ENCODE peak calls at places on chromosome 22, in six cellular contexts. Y, S, M, N, K and O are unnamed samples.

GRCh38 chr22:48802576-48802975 is 1025.1 kb downstream of the BRD1 start:
- DNase-seq in Y (no peak), S (no peak), M (no peak), N (no peak), K (no peak), O (no peak)

GRCh38 chr22:37664249-37665101 is 6.0 kb downstream of the PDXP start:
- DNase-seq in Y (no peak), S (no peak), M (no peak), N (no peak), K (no peak), O (no peak)

GRCh38 chr22:23892130-23892529 is 2.1 kb upstream of the MIF start:
- DNase-seq in Y (no peak), S (no peak), M (no peak), N (no peak), K (no peak), O (no peak)

GRCh38 chr22:22988785-22989184 is 81.5 kb upstream of the GNAZ start:
- DNase-seq in Y (no peak), S (no peak), M (no peak), N (no peak), K (no peak), O (no peak)

GRCh38 chr22:26399288-26399687 is 29.8 kb upstream of the ASPHD2 start:
- DNase-seq in Y (no peak), S (no peak), M (no peak), N (no peak), K (peak), O (no peak)

GRCh38 chr22:46351131-46351735 is 15.7 kb downstream of the TRMU start:
- DNase-seq in Y (no peak), S (no peak), M (no peak), N (no peak), K (no peak), O (no peak)

GRCh38 chr22:23533771-23534191 is 46.3 kb downstream of the IGLL1 start:
- DNase-seq in Y (no peak), S (no peak), M (no peak), N (no peak), K (no peak), O (no peak)

GRCh38 chr22:19886605-19887250 is 32.1 kb upstream of the GNB1L start:
- DNase-seq in Y (no peak), S (peak), M (peak), N (no peak), K (peak), O (no peak)

GRCh38 chr22:49712195-49712791 is 115.4 kb downstream of the BRD1 start:
- DNase-seq in Y (no peak), S (no peak), M (no peak), N (peak), K (no peak), O (no peak)

GRCh38 chr22:23520875-23521441 is 59.1 kb downstream of the IGLL1 start:
- DNase-seq in Y (peak), S (no peak), M (peak), N (peak), K (peak), O (peak)

GRCh38 chr22:26563022-26563421 is 26.9 kb downstream of the TPST2 start:
- DNase-seq in Y (no peak), S (no peak), M (no peak), N (no peak), K (no peak), O (no peak)

GRCh38 chr22:37741312-37741795 is 44.5 kb downstream of the TRIOBP start:
- DNase-seq in Y (peak), S (peak), M (peak), N (peak), K (peak), O (peak)

GRCh38 chr22:35634015-35634414 is 14.2 kb upstream of the APOL6 start:
- DNase-seq in Y (no peak), S (no peak), M (no peak), N (peak), K (no peak), O (peak)

GRCh38 chr22:44890416-44891292 is 119.2 kb downstream of the PHF21B start:
- DNase-seq in Y (no peak), S (no peak), M (no peak), N (no peak), K (no peak), O (no peak)

GRCh38 chr22:44698531-44699421 is 3.2 kb upstream of the PRR5 start:
- DNase-seq in Y (no peak), S (peak), M (no peak), N (peak), K (peak), O (no peak)

GRCh38 chr22:21587803-21588611 is 20.5 kb downstream of the UBE2L3 start:
- DNase-seq in Y (no peak), S (no peak), M (no peak), N (no peak), K (peak), O (no peak)

GRCh38 chr22:49686495-49687219 is 141.0 kb downstream of the BRD1 start:
- DNase-seq in Y (no peak), S (no peak), M (no peak), N (no peak), K (no peak), O (no peak)

GRCh38 chr22:36971305-36971704 is 47.9 kb downstream of the TST start:
- DNase-seq in Y (no peak), S (peak), M (no peak), N (no peak), K (no peak), O (no peak)

GRCh38 chr22:33757041-33757440 is 163.2 kb downstream of the LARGE1 start:
- DNase-seq in Y (no peak), S (no peak), M (no peak), N (peak), K (no peak), O (no peak)

GRCh38 chr22:37526376-37526775 is 7.2 kb upstream of the CARD10 start:
- DNase-seq in Y (no peak), S (no peak), M (no peak), N (no peak), K (peak), O (no peak)

GRCh38 chr22:35547993-35548761 is 7.5 kb downstream of the RASD2 start:
- DNase-seq in Y (no peak), S (no peak), M (peak), N (peak), K (no peak), O (no peak)

GRCh38 chr22:37896181-37896592 is 9.9 kb upstream of the MICALL1 start:
- DNase-seq in Y (peak), S (no peak), M (no peak), N (no peak), K (peak), O (no peak)

GRCh38 chr22:49544286-49544685 is 283.4 kb downstream of the BRD1 start:
- DNase-seq in Y (no peak), S (no peak), M (no peak), N (no peak), K (no peak), O (no peak)

GRCh38 chr22:45743687-45744086 is 72.1 kb downstream of the ATXN10 start:
- DNase-seq in Y (peak), S (no peak), M (no peak), N (no peak), K (peak), O (no peak)

GRCh38 chr22:11628651-11629511 is 3899.1 kb upstream of the OR11H1 start:
- DNase-seq in Y (no peak), S (no peak), M (no peak), N (no peak), K (no peak), O (no peak)

GRCh38 chr22:11627436-11627797 is 3900.6 kb upstream of the OR11H1 start:
- DNase-seq in Y (no peak), S (no peak), M (no peak), N (no peak), K (no peak), O (no peak)

GRCh38 chr22:11629661-11630385 is 3898.2 kb upstream of the OR11H1 start:
- DNase-seq in Y (no peak), S (no peak), M (no peak), N (no peak), K (no peak), O (no peak)

GRCh38 chr22:11626422-11626773 is 3901.6 kb upstream of the OR11H1 start:
- DNase-seq in Y (no peak), S (no peak), M (no peak), N (no peak), K (no peak), O (no peak)

DNA sequence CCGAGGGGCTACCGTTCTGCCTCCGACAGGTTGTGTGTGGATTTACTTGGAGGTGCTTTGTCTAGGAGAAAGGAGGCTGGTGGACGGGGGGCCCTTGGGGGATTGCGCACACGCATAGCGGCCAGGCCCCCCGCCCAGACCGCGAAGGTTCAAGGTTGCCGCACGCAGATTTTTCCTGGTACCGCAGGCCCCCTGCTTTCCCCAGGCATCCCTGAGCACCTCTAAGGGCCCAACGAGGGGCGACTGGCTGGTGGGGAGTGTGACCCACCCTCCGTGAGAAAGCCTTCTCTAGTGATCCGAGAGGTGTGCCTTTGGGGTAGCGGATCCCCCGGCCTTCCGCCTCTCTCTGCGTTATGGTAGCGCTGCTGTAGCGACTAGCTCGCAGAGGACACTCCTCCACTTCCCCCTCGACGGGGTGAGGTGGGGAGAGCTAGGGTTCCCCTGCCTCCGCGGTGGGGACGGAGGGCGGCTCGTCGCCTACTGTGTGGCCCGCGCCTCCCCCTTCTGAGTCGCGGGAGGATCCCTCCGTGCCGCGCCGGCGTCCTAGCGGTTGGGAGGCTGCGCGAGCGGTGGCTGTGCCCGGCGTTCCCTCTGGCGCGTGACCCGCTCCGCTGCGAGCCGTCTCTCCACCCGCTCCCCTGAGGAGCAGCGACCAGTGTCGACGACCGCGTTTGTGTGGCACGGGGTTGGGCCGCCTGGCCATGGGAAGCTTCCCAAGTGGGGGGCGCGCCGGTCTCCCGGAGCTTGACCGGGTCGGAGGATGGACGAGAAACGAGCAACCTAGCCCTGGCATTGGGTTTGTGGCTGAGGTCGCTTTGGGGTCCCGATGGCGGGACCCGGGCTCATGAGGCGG is 3900.0 kb upstream of the OR11H1 start:
- DNase-seq in Y (no peak), S (no peak), M (no peak), N (no peak), K (no peak), O (no peak)
- H3K4me3 ChIP-seq in Y (no peak), S (no peak), M (no peak), N (no peak), K (no peak), O (no peak)

DNA sequence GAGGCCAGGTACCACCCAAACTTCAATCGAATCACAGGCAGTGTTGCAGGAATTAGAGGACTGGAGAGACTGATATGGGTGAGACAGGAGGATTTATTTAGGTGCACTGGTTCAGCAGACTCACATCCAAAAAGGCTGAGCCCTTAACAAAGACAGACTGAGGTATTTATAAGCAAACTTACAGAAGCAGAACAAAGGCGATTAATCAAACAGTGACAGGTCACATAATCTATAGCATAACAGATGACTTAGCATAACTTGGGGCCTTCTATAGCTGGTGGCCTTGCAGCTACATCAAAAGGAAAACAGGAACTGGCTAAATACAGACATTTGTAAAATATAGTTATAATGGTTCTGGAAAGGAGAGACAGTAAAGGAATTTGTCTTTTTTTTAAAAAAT is 2.1 kb downstream of the APOBEC3B start:
- DNase-seq in Y (no peak), S (no peak), M (no peak), N (no peak), K (no peak), O (no peak)
- H3K4me3 ChIP-seq in Y (no peak), S (no peak), M (no peak), N (no peak), K (no peak), O (no peak)

DNA sequence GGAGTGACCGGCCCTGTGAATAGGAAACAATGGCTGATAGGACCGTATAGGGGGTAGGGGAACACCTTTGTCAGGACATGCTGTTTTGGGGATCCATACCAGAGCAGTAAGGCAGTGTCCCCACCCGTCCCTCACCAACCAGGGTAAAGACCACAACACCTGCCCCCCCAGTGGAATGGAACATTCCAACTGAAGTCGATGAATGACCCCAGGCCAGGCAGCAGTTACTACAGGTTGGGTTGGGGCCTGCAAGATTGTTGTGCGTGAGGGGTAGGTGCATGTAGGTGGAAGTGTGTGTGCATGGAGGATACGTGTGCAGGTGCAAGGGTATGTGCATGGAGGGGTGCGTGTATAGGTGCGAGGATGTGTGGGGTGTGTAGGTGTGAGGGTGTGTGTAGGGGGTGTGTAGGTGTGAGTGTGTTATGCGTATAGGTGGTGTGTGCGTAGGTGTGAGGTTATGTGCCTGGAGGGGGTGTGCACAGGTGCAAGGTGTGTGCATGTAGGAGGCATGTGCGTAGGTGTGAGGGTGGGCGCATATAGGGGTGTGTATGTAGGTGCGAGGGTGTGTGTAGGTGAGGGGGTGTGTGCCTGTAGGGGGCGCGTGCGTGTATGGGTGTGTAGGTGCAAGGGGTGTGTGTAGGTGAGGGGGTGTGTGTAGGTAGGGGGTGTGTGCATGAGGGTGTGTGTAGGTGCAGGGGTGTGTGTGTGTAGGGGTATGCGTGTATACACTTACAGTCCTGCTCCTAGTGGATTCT is 32.9 kb downstream of the PISD start:
- DNase-seq in Y (no peak), S (no peak), M (no peak), N (no peak), K (no peak), O (no peak)
- H3K4me3 ChIP-seq in Y (no peak), S (no peak), M (peak), N (no peak), K (peak), O (peak)

DNA sequence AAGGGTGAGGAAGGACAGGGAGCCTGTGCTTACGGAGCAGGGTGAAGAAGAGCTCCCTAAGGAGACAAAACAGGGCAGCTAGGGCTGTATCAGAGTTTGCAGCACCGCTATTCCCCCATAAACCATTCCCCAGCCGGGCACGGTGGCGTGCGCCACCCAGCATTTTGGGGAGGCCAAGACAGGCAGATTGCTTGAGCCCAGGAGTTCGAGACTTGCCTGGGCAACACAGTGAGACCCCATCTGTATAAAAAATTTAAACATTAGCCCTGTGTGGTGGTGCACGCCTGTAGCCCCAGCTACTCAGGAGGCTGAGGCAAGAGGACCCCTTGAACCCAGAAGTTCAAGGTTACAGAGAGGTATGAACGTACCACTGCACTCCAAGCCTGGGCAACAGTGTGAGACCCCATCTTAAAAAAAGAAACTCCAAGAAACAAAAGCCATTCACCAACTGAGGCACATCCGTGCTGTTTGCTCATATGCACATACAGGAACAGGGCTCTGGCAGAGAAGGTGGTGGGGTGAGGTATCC is 4.7 kb downstream of the GAL3ST1 start:
- DNase-seq in Y (no peak), S (no peak), M (no peak), N (no peak), K (no peak), O (no peak)
- H3K4me3 ChIP-seq in Y (no peak), S (no peak), M (no peak), N (no peak), K (no peak), O (no peak)

DNA sequence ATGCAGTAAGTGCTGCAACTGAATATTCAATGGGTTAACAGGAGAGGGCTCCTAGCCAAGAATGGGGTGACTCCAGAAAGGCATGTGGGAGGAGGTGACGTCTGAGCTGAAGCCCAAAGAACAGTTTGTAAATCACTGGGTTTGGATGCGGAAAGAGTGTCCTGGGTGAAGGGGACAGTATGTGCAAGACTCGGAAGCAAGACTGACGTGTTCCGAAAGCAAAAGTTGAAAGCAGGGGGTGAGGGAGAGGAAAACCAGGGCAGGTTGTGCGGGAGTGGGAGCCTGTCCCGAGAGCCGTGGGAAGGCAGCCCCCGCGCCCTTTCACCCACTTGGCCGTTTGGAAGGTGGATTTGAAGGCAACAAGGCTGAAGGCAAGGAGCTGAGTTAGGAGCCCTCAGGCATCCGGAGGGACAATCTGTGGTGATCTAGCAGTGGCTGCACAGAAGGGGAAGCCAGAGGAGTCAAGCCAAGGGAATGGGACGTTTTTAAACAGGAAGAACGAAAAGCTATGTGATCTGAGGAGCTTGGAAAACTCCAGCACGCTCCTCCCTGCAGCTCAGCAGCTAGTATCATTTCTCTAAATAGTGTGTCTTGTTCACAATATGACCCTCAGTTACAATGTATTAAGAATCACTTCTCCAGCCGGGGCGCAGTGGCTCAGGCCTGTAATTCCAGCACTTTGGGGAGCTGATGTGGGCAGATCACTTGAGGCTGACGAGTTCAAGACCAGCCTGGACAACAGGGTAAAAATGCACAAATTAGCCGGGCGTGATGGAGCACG is 7.7 kb downstream of the SLC25A18 start:
- DNase-seq in Y (peak), S (peak), M (peak), N (no peak), K (peak), O (no peak)
- H3K4me3 ChIP-seq in Y (no peak), S (peak), M (no peak), N (no peak), K (peak), O (no peak)

DNA sequence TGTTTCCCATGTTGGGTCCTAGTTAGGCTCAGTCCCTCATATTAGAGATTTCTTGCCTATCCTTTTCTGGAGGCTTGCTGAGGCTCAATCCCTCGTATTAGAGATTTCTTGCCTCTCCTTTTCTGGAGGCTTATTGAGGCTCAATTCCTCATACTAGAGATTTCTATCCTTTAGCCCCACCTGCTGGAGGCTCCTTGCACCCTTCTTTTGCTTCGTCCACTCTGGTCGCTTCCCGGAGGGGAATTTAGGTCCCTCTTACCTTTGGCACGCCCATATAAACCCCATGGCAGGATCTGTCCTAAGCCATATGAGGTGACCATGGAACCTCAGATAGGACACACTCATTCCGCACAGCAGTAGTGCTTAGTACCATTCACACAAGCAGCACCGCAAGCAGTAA is 15.9 kb downstream of the CYP2D6 start:
- DNase-seq in Y (no peak), S (no peak), M (peak), N (peak), K (peak), O (peak)
- H3K4me3 ChIP-seq in Y (no peak), S (no peak), M (no peak), N (no peak), K (no peak), O (no peak)